ENCODE peak calls at places on chromosomes 3 and 15, in four cellular contexts. One of them, this sample, is unnamed.
A peak's percentile ranks its signal among the peaks of the same experiment; 100 is the strongest.

GRCh38 chr3:9497821-9498565 is 55.6 kb downstream of the LHFPL4 start:
- DNase-seq in K562: no peak
- DNase-seq in GM12878: no peak
- DNase-seq in HepG2: no peak
- DNase-seq in this sample: no peak

GRCh38 chr3:50089603-50089945 is 855 bp downstream of the RBM5 start:
- DNase-seq in K562: no peak
- DNase-seq in GM12878: no peak
- DNase-seq in HepG2: no peak
- DNase-seq in this sample: peak; percentile 38

GRCh38 chr3:160150066-160150465 is 75.2 kb upstream of the C3orf80 start:
- DNase-seq in K562: no peak
- DNase-seq in GM12878: no peak
- DNase-seq in HepG2: no peak
- DNase-seq in this sample: no peak

GRCh38 chr15:58404722-58405121 is 27.1 kb upstream of the LIPC start:
- DNase-seq in K562: no peak
- DNase-seq in GM12878: no peak
- DNase-seq in HepG2: no peak
- DNase-seq in this sample: no peak

GRCh38 chr3:63141-63845 is 133.3 kb upstream of the CHL1 start:
- DNase-seq in K562: no peak
- DNase-seq in GM12878: no peak
- DNase-seq in HepG2: peak; percentile 39
- DNase-seq in this sample: no peak

GRCh38 chr3:108620250-108620649 is 30.7 kb downstream of the DZIP3 start:
- DNase-seq in K562: no peak
- DNase-seq in GM12878: no peak
- DNase-seq in HepG2: no peak
- DNase-seq in this sample: no peak

GRCh38 chr3:177051419-177051818 is 145.9 kb downstream of the TBL1XR1 start:
- DNase-seq in K562: no peak
- DNase-seq in GM12878: no peak
- DNase-seq in HepG2: no peak
- DNase-seq in this sample: no peak

GRCh38 chr15:93614446-93615104 is 525.6 kb upstream of the RGMA start:
- DNase-seq in K562: no peak
- DNase-seq in GM12878: no peak
- DNase-seq in HepG2: no peak
- DNase-seq in this sample: no peak

GRCh38 chr3:185316740-185317407 is 46.1 kb upstream of the MAP3K13 start:
- DNase-seq in K562: peak; percentile 38
- DNase-seq in GM12878: no peak
- DNase-seq in HepG2: peak; percentile 43
- DNase-seq in this sample: no peak

GRCh38 chr15:74365619-74366445 is 1.6 kb downstream of the CYP11A1 start:
- DNase-seq in K562: no peak
- DNase-seq in GM12878: no peak
- DNase-seq in HepG2: peak; percentile 25
- DNase-seq in this sample: peak; percentile 72

GRCh38 chr3:11634974-11635612 is 8.6 kb downstream of the VGLL4 start:
- DNase-seq in K562: no peak
- DNase-seq in GM12878: no peak
- DNase-seq in HepG2: no peak
- DNase-seq in this sample: no peak

GRCh38 chr3:186869253-186870235 is 27.0 kb downstream of the ADIPOQ start:
- DNase-seq in K562: no peak
- DNase-seq in GM12878: no peak
- DNase-seq in HepG2: no peak
- DNase-seq in this sample: no peak

GRCh38 chr15:73030280-73030679 is 22.0 kb upstream of the NEO1 start:
- DNase-seq in K562: no peak
- DNase-seq in GM12878: no peak
- DNase-seq in HepG2: no peak
- DNase-seq in this sample: no peak

GRCh38 chr3:119490153-119490552 is 8.2 kb upstream of the TIMMDC1 start:
- DNase-seq in K562: no peak
- DNase-seq in GM12878: no peak
- DNase-seq in HepG2: no peak
- DNase-seq in this sample: no peak

GRCh38 chr15:40279437-40280141 is 3.3 kb downstream of the ANKRD63 start:
- DNase-seq in K562: peak; percentile 77
- DNase-seq in GM12878: no peak
- DNase-seq in HepG2: peak; percentile 29
- DNase-seq in this sample: peak; percentile 87

GRCh38 chr15:83613716-83614115 is 40.2 kb upstream of the ADAMTSL3 start:
- DNase-seq in K562: no peak
- DNase-seq in GM12878: no peak
- DNase-seq in HepG2: no peak
- DNase-seq in this sample: no peak

GRCh38 chr15:34582461-34583357 is 742 bp downstream of the GOLGA8B start:
- DNase-seq in K562: peak; percentile 56
- DNase-seq in GM12878: no peak
- DNase-seq in HepG2: no peak
- DNase-seq in this sample: peak; percentile 40

GRCh38 chr3:136209921-136210320 is 13.8 kb upstream of the MSL2 start:
- DNase-seq in K562: no peak
- DNase-seq in GM12878: no peak
- DNase-seq in HepG2: no peak
- DNase-seq in this sample: no peak

GRCh38 chr3:167728176-167728575 is 6.5 kb downstream of the PDCD10 start:
- DNase-seq in K562: peak; percentile 43
- DNase-seq in GM12878: no peak
- DNase-seq in HepG2: no peak
- DNase-seq in this sample: no peak

GRCh38 chr3:178986456-178986855 is 85.2 kb downstream of the ZMAT3 start:
- DNase-seq in K562: no peak
- DNase-seq in GM12878: no peak
- DNase-seq in HepG2: no peak
- DNase-seq in this sample: no peak

GRCh38 chr15:85800460-85801123 is 5.9 kb upstream of the KLHL25 start:
- DNase-seq in K562: no peak
- DNase-seq in GM12878: no peak
- DNase-seq in HepG2: peak; percentile 78
- DNase-seq in this sample: peak; percentile 38

GRCh38 chr3:141275973-141276372 is 44.3 kb downstream of the PXYLP1 start:
- DNase-seq in K562: no peak
- DNase-seq in GM12878: no peak
- DNase-seq in HepG2: peak; percentile 86
- DNase-seq in this sample: no peak

GRCh38 chr15:43441316-43441715 is 51.6 kb downstream of the TP53BP1 start:
- DNase-seq in K562: peak; percentile 23
- DNase-seq in GM12878: no peak
- DNase-seq in HepG2: peak; percentile 3
- DNase-seq in this sample: no peak

GRCh38 chr3:133384331-133385027 is 15.4 kb upstream of the BFSP2 start:
- DNase-seq in K562: peak; percentile 41
- DNase-seq in GM12878: no peak
- DNase-seq in HepG2: peak; percentile 46
- DNase-seq in this sample: peak; percentile 87

GRCh38 chr3:101833446-101833974 is 15.8 kb upstream of the NFKBIZ start:
- DNase-seq in K562: no peak
- DNase-seq in GM12878: no peak
- DNase-seq in HepG2: no peak
- DNase-seq in this sample: no peak

GRCh38 chr3:184496933-184497332 is 64.7 kb upstream of the EPHB3 start:
- DNase-seq in K562: no peak
- DNase-seq in GM12878: no peak
- DNase-seq in HepG2: no peak
- DNase-seq in this sample: no peak

GRCh38 chr3:11367116-11367781 is 95.1 kb downstream of the ATG7 start:
- DNase-seq in K562: no peak
- DNase-seq in GM12878: no peak
- DNase-seq in HepG2: peak; percentile 34
- DNase-seq in this sample: peak; percentile 44

GRCh38 chr3:69103123-69103522 is 18.4 kb downstream of the ARL6IP5 start:
- DNase-seq in K562: no peak
- DNase-seq in GM12878: no peak
- DNase-seq in HepG2: no peak
- DNase-seq in this sample: no peak

GRCh38 chr3:179907784-179908482 is 128.8 kb downstream of the PEX5L start:
- DNase-seq in K562: no peak
- DNase-seq in GM12878: no peak
- DNase-seq in HepG2: no peak
- DNase-seq in this sample: no peak

GRCh38 chr15:99105516-99106341 is 849 bp downstream of the SYNM start:
- DNase-seq in K562: no peak
- DNase-seq in GM12878: no peak
- DNase-seq in HepG2: no peak
- DNase-seq in this sample: peak; percentile 89

GRCh38 chr15:80840173-80841130 is 61.3 kb downstream of the CEMIP start:
- DNase-seq in K562: no peak
- DNase-seq in GM12878: no peak
- DNase-seq in HepG2: peak; percentile 15
- DNase-seq in this sample: no peak

GRCh38 chr3:170063691-170064090 is 25.9 kb downstream of the GPR160 start:
- DNase-seq in K562: no peak
- DNase-seq in GM12878: no peak
- DNase-seq in HepG2: no peak
- DNase-seq in this sample: no peak

DNA sequence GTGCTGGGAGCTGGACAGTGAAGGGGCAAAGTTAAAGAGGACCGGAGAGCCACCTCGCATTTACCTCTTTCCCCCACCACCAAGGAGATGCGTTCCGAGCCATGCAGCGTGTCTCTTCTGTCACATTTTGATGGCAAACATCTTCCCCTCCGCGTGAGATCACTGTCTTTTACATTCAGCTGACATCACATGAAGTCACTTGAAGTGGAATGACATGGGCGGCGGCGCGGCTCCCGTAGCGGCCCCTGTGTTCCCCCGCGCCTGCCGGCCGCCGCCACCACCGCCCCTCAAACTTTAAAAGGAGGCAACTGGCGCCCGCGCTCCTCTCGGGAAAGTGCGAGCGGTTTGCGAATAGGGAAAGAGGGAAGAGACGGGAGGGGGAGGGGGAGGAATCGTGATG is at the start of gene FEZF2:
- DNase-seq in K562: no peak
- DNase-seq in GM12878: no peak
- DNase-seq in HepG2: no peak
- DNase-seq in this sample: peak; percentile 84
- TF ChIP-seq EZH2 in K562: no peak
- TF ChIP-seq EZH2 in GM12878: no peak
- TF ChIP-seq EZH2 in HepG2: no peak
- TF ChIP-seq EZH2 in this sample: peak; percentile 77

GRCh38 chr3:87979527-87979926 is 79.3 kb downstream of the CGGBP1 start:
- DNase-seq in K562: no peak
- DNase-seq in GM12878: no peak
- DNase-seq in HepG2: no peak
- DNase-seq in this sample: no peak
- TF ChIP-seq JUNB in K562: no peak
- TF ChIP-seq JUNB in GM12878: no peak
- TF ChIP-seq JUNB in HepG2: no peak
- TF ChIP-seq JUNB in this sample: no peak

DNA sequence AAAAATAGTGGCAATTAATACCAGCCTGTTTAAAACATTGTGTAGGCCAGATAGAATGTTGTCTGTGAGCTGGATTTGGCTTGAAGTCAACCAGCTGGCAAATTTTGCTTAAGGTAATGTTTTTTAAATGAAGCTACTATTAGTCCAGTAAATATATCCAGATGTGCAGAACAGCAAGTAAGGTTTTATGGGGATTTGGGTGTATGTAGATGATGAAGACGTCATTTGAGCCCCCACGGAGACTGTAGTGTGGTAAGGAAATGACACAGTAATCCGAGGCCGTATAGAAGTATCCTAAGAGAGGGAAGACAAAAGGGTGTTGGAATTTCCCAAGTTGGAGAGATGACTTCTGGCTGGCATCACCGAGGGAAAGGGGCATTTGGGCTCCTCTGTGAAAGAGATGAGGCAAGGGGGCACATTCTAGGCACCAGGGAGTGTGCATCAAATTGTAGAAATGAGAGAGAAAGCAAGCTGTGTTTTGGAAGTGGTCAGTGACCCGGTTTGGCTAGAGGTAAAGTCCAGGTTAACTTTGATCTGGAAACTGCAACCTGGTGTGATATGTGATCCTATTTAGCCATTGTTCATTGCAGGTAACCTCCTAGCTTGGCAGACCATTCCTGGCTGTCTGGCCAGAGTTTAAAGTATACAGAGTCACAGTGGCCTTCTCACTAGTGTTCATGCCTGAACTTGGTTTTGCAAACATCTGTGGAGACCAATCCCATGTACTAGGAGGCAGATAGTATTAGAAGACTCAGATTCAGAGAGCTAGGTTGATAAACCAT is 104.2 kb downstream of the ITPR1 start:
- DNase-seq in K562: no peak
- DNase-seq in GM12878: no peak
- DNase-seq in HepG2: no peak
- DNase-seq in this sample: no peak
- TF ChIP-seq REST in K562: no peak
- TF ChIP-seq REST in GM12878: no peak
- TF ChIP-seq REST in HepG2: no peak
- TF ChIP-seq REST in this sample: no peak

GRCh38 chr3:195106418-195106906 is 164.5 kb downstream of the XXYLT1 start:
- DNase-seq in K562: peak; percentile 78
- DNase-seq in GM12878: no peak
- DNase-seq in HepG2: no peak
- DNase-seq in this sample: peak; percentile 81
- TF ChIP-seq EZH2 in K562: no peak
- TF ChIP-seq EZH2 in GM12878: no peak
- TF ChIP-seq EZH2 in HepG2: no peak
- TF ChIP-seq EZH2 in this sample: no peak

GRCh38 chr3:193572426-193572908 is 17.8 kb upstream of the ATP13A4 start:
- DNase-seq in K562: peak; percentile 74
- DNase-seq in GM12878: no peak
- DNase-seq in HepG2: peak; percentile 44
- DNase-seq in this sample: peak; percentile 84

GRCh38 chr3:193573403-193573802 is 18.7 kb upstream of the ATP13A4 start:
- DNase-seq in K562: no peak
- DNase-seq in GM12878: no peak
- DNase-seq in HepG2: no peak
- DNase-seq in this sample: peak; percentile 22

GRCh38 chr3:193569119-193569518 is 14.4 kb upstream of the ATP13A4 start:
- DNase-seq in K562: no peak
- DNase-seq in GM12878: no peak
- DNase-seq in HepG2: no peak
- DNase-seq in this sample: no peak

DNA sequence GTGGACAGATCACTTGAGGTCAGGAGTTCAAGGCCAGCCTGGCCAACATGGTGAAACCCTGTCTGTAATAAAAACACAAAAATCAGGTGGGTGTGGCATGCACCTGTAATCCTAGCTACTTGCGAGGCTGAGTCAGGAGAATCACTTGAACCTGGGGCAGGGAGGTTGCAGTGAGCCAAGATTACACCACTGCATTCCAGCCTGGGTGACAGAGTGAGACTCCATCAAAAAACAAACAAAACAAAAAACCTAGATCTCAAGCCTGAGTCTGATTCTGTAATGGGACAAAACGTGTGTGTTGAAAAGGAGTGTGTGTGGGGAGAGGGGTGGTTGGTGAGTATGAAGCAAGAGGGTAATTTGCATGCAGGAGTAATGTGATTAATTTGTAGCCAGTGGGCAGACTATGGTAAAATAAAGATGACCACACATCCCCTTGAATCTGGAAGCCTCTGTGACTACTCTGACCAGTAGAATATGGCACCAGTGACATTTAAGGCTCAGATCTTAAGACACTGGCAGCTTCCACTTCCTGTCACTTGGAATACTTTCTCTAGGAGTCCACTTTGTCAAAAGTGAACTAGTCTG is 18.4 kb upstream of the OPA1 start:
- DNase-seq in K562: no peak
- DNase-seq in GM12878: no peak
- DNase-seq in HepG2: no peak
- DNase-seq in this sample: no peak
- TF ChIP-seq JUNB in K562: no peak
- TF ChIP-seq JUNB in GM12878: no peak
- TF ChIP-seq JUNB in HepG2: no peak
- TF ChIP-seq JUNB in this sample: no peak